ENCODE peak calls at places on chromosomes 11 and 22, in eight cellular contexts. E is activated naive CD4-positive, alpha-beta T cell treated with Interleukin-2 at 50 U/mL for 16 hours; Q is A172; J is GM04504; F is stromal cell of bone marrow; M is choroid plexus epithelial cell; R is kidney tubule cell; I is Caki2. S is an unnamed sample.
A peak's percentile ranks its signal among the peaks of the same experiment; 100 is the strongest.

GRCh38 chr11:69000831-69001245 is 12.2 kb downstream of the MRGPRF start:
- DNase-seq in F (peak; percentile 91), E (no peak), I (peak; percentile 62), J (peak; percentile 69), R (peak; percentile 55), Q (peak; percentile 74), M (peak; percentile 74), S (peak; percentile 68)

GRCh38 chr11:94880216-94880615 is 93.1 kb downstream of the CWC15 start:
- DNase-seq in E (no peak), M (no peak), F (no peak), Q (peak; percentile 32), J (no peak), R (peak; percentile 86), I (peak; percentile 83), S (no peak)

GRCh38 chr11:84339796-84340195 is 1053.6 kb upstream of the CCDC90B start:
- DNase-seq in Q (no peak), J (no peak), I (no peak), R (no peak), E (no peak), M (no peak), F (no peak), S (no peak)

GRCh38 chr11:93196816-93197382 is 892 bp downstream of the SLC36A4 start:
- DNase-seq in E (no peak), R (no peak), F (peak; percentile 3), Q (no peak), J (no peak), I (no peak), M (peak; percentile 52), S (peak; percentile 13)

GRCh38 chr22:47237890-47238480 is 475.5 kb downstream of the TBC1D22A start:
- DNase-seq in R (no peak), Q (no peak), M (no peak), F (no peak), I (no peak), E (no peak), J (no peak), S (no peak)

GRCh38 chr11:116835042-116835772 is 2.2 kb downstream of the APOA1 start:
- DNase-seq in J (no peak), M (peak; percentile 27), F (no peak), E (no peak), R (no peak), Q (no peak), I (no peak), S (no peak)

GRCh38 chr11:10314199-10315072 is 9.6 kb downstream of the ADM start:
- DNase-seq in F (no peak), E (no peak), I (peak; percentile 72), R (peak; percentile 67), J (no peak), Q (peak; percentile 84), M (peak; percentile 91), S (peak; percentile 48)

GRCh38 chr11:62124186-62125113 is 639 bp downstream of the INCENP start:
- DNase-seq in R (peak; percentile 47), E (peak; percentile 22), I (peak; percentile 19), F (no peak), J (no peak), Q (peak; percentile 33), M (peak; percentile 37), S (peak; percentile 53)

GRCh38 chr11:86736303-86737143 is 63.8 kb upstream of the PRSS23 start:
- DNase-seq in R (no peak), M (no peak), J (no peak), Q (no peak), E (no peak), I (no peak), F (no peak), S (no peak)

GRCh38 chr11:91731051-91731450 is 493.6 kb upstream of the FAT3 start:
- DNase-seq in E (no peak), R (no peak), Q (no peak), I (no peak), F (no peak), J (no peak), M (no peak), S (no peak)

GRCh38 chr11:13110929-13111812 is 102.1 kb downstream of the RASSF10 start:
- DNase-seq in R (peak; percentile 86), J (no peak), Q (peak; percentile 95), I (peak; percentile 47), F (no peak), E (no peak), M (peak; percentile 25), S (peak; percentile 29)

GRCh38 chr11:7909585-7910325 is 21.3 kb downstream of the OR10A6 start:
- DNase-seq in I (no peak), Q (no peak), E (no peak), R (no peak), J (no peak), M (no peak), F (no peak), S (no peak)

GRCh38 chr11:120283124-120283523 is 42.0 kb upstream of the TLCD5 start:
- DNase-seq in M (no peak), I (no peak), J (no peak), F (no peak), E (no peak), Q (no peak), R (no peak), S (no peak)

GRCh38 chr11:57312511-57313021 is 12.2 kb downstream of the TNKS1BP1 start:
- DNase-seq in J (no peak), I (no peak), E (no peak), Q (no peak), F (no peak), R (no peak), M (no peak), S (no peak)

GRCh38 chr11:20618083-20618482 is 18.7 kb downstream of the SLC6A5 start:
- DNase-seq in M (no peak), I (no peak), J (no peak), E (no peak), F (no peak), R (no peak), Q (no peak), S (no peak)

GRCh38 chr22:49883294-49883640 is 29.6 kb downstream of the ZBED4 start:
- DNase-seq in J (no peak), F (no peak), R (no peak), I (no peak), Q (no peak), M (peak; percentile 49), E (no peak), S (no peak)

GRCh38 chr11:41459602-41460405 is at the start of gene LRRC4C:
- DNase-seq in E (no peak), Q (no peak), M (no peak), J (no peak), I (no peak), F (no peak), R (no peak), S (no peak)

GRCh38 chr22:23685205-23685784 is 5.5 kb upstream of the RGL4 start:
- DNase-seq in J (no peak), I (peak; percentile 21), M (peak; percentile 35), Q (peak; percentile 4), R (peak; percentile 32), E (no peak), F (peak; percentile 9), S (no peak)

GRCh38 chr22:44585559-44586121 is 87.6 kb upstream of the RTL6 start:
- DNase-seq in M (no peak), J (no peak), R (no peak), F (no peak), E (no peak), I (no peak), Q (no peak), S (no peak)

GRCh38 chr22:42855726-42856125 is 1.3 kb downstream of the ARFGAP3 start:
- DNase-seq in J (no peak), F (no peak), R (no peak), I (no peak), E (no peak), M (no peak), Q (no peak), S (no peak)

GRCh38 chr11:11311169-11311568 is 41.9 kb downstream of the CSNK2A3 start:
- DNase-seq in F (no peak), R (no peak), J (no peak), Q (no peak), I (no peak), M (no peak), E (no peak), S (no peak)

GRCh38 chr11:35463211-35463810 is 44.0 kb upstream of the SLC1A2 start:
- DNase-seq in J (no peak), F (no peak), E (no peak), M (no peak), Q (no peak), R (no peak), I (no peak), S (no peak)

GRCh38 chr11:1392111-1392510 is 2.4 kb downstream of the BRSK2 start:
- DNase-seq in I (no peak), E (no peak), Q (no peak), M (no peak), F (no peak), R (no peak), J (no peak), S (no peak)

GRCh38 chr11:34564807-34565241 is 51.2 kb upstream of the ELF5 start:
- DNase-seq in F (no peak), I (no peak), E (no peak), M (no peak), J (no peak), Q (no peak), R (peak; percentile 5), S (no peak)

GRCh38 chr22:47784367-47784983 is 1022.0 kb downstream of the TBC1D22A start:
- DNase-seq in I (no peak), M (no peak), R (no peak), E (no peak), J (no peak), Q (no peak), F (no peak), S (no peak)

GRCh38 chr22:27581688-27582087 is 219.9 kb downstream of the MN1 start:
- DNase-seq in E (no peak), F (peak; percentile 39), Q (no peak), R (no peak), M (peak; percentile 55), I (no peak), J (peak; percentile 16), S (peak; percentile 56)

GRCh38 chr11:131677832-131678470 is 307.5 kb downstream of the NTM start:
- DNase-seq in E (no peak), M (no peak), R (no peak), Q (no peak), I (no peak), F (no peak), J (no peak), S (no peak)

GRCh38 chr11:91248199-91248807 is 976.3 kb upstream of the FAT3 start:
- DNase-seq in E (no peak), F (no peak), Q (peak; percentile 10), M (peak; percentile 77), I (peak; percentile 15), J (no peak), R (peak; percentile 37), S (peak; percentile 65)

GRCh38 chr11:16809901-16810668 is 71.6 kb downstream of the C11orf58 start:
- DNase-seq in M (peak; percentile 42), R (peak; percentile 59), E (no peak), F (peak; percentile 58), J (no peak), Q (peak; percentile 33), I (no peak), S (no peak)

GRCh38 chr11:83583953-83584352 is 297.8 kb upstream of the CCDC90B start:
- DNase-seq in M (peak; percentile 10), J (no peak), I (peak; percentile 27), Q (peak; percentile 81), E (no peak), R (peak; percentile 85), F (peak; percentile 67), S (no peak)